ENCODE peak calls at places on chromosomes 5 and 9, in six cellular contexts. O, T, G, J, R and B are unnamed samples.
A peak's percentile ranks its signal among the peaks of the same experiment; 100 is the strongest.

GRCh38 chr5:176800024-176800423 is 10.3 kb upstream of the UNC5A start:
- DNase-seq in O (no peak), T (no peak), G (no peak), J (no peak), R (no peak), B (no peak)

GRCh38 chr5:107874810-107875209 is 204.1 kb upstream of the EFNA5 start:
- DNase-seq in O (no peak), T (no peak), G (no peak), J (no peak), R (no peak), B (no peak)

GRCh38 chr9:98378206-98379193 is 123.1 kb upstream of the TBC1D2 start:
- DNase-seq in O (no peak), T (no peak), G (no peak), J (no peak), R (no peak), B (no peak)

GRCh38 chr5:141420855-141421488 is at the start of gene PCDHGA11:
- DNase-seq in O (no peak), T (peak; percentile 46), G (no peak), J (peak; percentile 37), R (no peak), B (no peak)

GRCh38 chr9:33166263-33167083 is 663 bp downstream of the B4GALT1 start:
- DNase-seq in O (peak; percentile 85), T (peak; percentile 36), G (no peak), J (no peak), R (no peak), B (peak; percentile 62)

GRCh38 chr5:178330791-178331404 is 98.3 kb upstream of the PHYKPL start:
- DNase-seq in O (no peak), T (no peak), G (no peak), J (no peak), R (peak; percentile 11), B (no peak)

GRCh38 chr9:126604059-126604685 is 9.6 kb upstream of the LMX1B start:
- DNase-seq in O (no peak), T (no peak), G (peak; percentile 35), J (no peak), R (no peak), B (no peak)

GRCh38 chr9:29647451-29647850 is 2074.2 kb upstream of the C9orf72 start:
- DNase-seq in O (no peak), T (no peak), G (no peak), J (no peak), R (no peak), B (no peak)

GRCh38 chr5:139660916-139661814 is 13.0 kb downstream of the CXXC5 start:
- DNase-seq in O (peak; percentile 97), T (peak; percentile 66), G (peak; percentile 83), J (no peak), R (peak; percentile 62), B (peak; percentile 72)

GRCh38 chr9:132986114-132986513 is 7.6 kb downstream of the GFI1B start:
- DNase-seq in O (no peak), T (no peak), G (no peak), J (no peak), R (no peak), B (no peak)

GRCh38 chr5:116046823-116047222 is 14.6 kb downstream of the ARL14EPL start:
- DNase-seq in O (no peak), T (no peak), G (no peak), J (no peak), R (no peak), B (no peak)

GRCh38 chr9:82957526-82958379 is 105.2 kb downstream of the RASEF start:
- DNase-seq in O (no peak), T (no peak), G (no peak), J (no peak), R (no peak), B (no peak)

GRCh38 chr9:95910023-95910706 is 34.7 kb downstream of the ERCC6L2 start:
- DNase-seq in O (no peak), T (no peak), G (no peak), J (no peak), R (no peak), B (no peak)

GRCh38 chr5:57778528-57779175 is 296.0 kb upstream of the ACTBL2 start:
- DNase-seq in O (no peak), T (no peak), G (no peak), J (no peak), R (no peak), B (no peak)

GRCh38 chr5:95780597-95780996 is 41.9 kb downstream of the GLRX start:
- DNase-seq in O (no peak), T (no peak), G (no peak), J (no peak), R (peak; percentile 16), B (no peak)

GRCh38 chr5:169650701-169651331 is 13.7 kb downstream of the DOCK2 start:
- DNase-seq in O (no peak), T (no peak), G (no peak), J (peak; percentile 76), R (no peak), B (no peak)

GRCh38 chr9:8365466-8366160 is 566.0 kb upstream of the DMAC1 start:
- DNase-seq in O (no peak), T (no peak), G (no peak), J (no peak), R (no peak), B (no peak)

GRCh38 chr5:178063277-178063676 is 50.1 kb upstream of the N4BP3 start:
- DNase-seq in O (no peak), T (no peak), G (no peak), J (no peak), R (no peak), B (no peak)

GRCh38 chr5:141969783-141970741 is 1.2 kb downstream of the RNF14 start:
- DNase-seq in O (no peak), T (peak; percentile 42), G (no peak), J (peak; percentile 57), R (no peak), B (no peak)

GRCh38 chr9:61669352-61669751 is 479.5 kb downstream of the SPATA31A7 start:
- DNase-seq in O (no peak), T (no peak), G (no peak), J (no peak), R (no peak), B (no peak)

GRCh38 chr5:158801286-158801685 is 298.4 kb downstream of the EBF1 start:
- DNase-seq in O (no peak), T (no peak), G (no peak), J (no peak), R (no peak), B (no peak)

GRCh38 chr9:110602281-110602680 is 22.7 kb upstream of the SVEP1 start:
- DNase-seq in O (no peak), T (no peak), G (no peak), J (no peak), R (no peak), B (no peak)

GRCh38 chr5:171386861-171387254 is 791 bp upstream of the NPM1 start:
- DNase-seq in O (no peak), T (no peak), G (peak; percentile 19), J (no peak), R (no peak), B (no peak)

GRCh38 chr5:72611111-72611724 is 104.0 kb upstream of the ZNF366 start:
- DNase-seq in O (peak; percentile 88), T (peak; percentile 37), G (peak; percentile 74), J (no peak), R (peak; percentile 62), B (peak; percentile 73)

GRCh38 chr5:135433626-135434426 is 13.3 kb downstream of the DCANP1 start:
- DNase-seq in O (no peak), T (no peak), G (no peak), J (no peak), R (no peak), B (no peak)

GRCh38 chr5:159850192-159850573 is 66.1 kb upstream of the ADRA1B start:
- DNase-seq in O (peak; percentile 88), T (no peak), G (peak; percentile 83), J (no peak), R (no peak), B (no peak)

GRCh38 chr9:135649508-135649907 is 10.2 kb upstream of the GLT6D1 start:
- DNase-seq in O (no peak), T (no peak), G (no peak), J (no peak), R (no peak), B (no peak)

DNA sequence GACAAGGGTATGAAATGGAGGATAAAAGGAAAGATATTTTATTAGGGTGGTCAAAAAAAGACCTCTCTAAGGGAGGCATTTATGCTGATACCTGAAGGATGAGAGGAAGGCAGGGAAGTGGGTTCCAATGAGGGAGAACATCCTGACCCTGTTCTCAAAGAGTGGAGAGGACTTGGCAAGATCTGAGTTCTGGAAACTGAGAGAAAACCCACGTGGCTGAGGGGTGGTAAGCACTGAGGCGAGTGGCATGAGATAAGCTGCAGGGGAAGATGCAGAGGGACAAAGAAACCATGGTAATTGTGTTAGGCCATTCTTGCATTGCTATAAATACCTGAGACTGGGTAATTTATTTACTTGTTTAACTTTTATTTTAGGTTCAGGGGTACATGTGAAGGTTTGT is 16.8 kb downstream of the SH3RF2 start:
- DNase-seq in O (no peak), T (no peak), G (no peak), J (no peak), R (no peak), B (no peak)
- TF ChIP-seq POLR2A in O (no peak), T (no peak), G (no peak), J (no peak), R (no peak), B (no peak)

GRCh38 chr5:4295663-4296339 is 700.2 kb downstream of the IRX1 start:
- DNase-seq in O (no peak), T (no peak), G (no peak), J (no peak), R (no peak), B (no peak)
- H3K4me1 ChIP-seq in O (no peaks in the 10 kb centered on the region), T (no peaks in the 10 kb centered on the region), G (no peaks in the 10 kb centered on the region), J (no peaks in the 10 kb centered on the region), R (no peaks in the 10 kb centered on the region), B (no peaks in the 10 kb centered on the region)

GRCh38 chr5:151904921-151905320 is 19.7 kb downstream of the GLRA1 start:
- DNase-seq in O (no peak), T (no peak), G (no peak), J (no peak), R (no peak), B (no peak)
- H3K4me3 ChIP-seq in O (no peak overlapping the region), T (no peak overlapping the region), G (no peak overlapping the region), J (no peak overlapping the region), R (no peak overlapping the region), B (no peak overlapping the region)

GRCh38 chr9:70607329-70607728 is 192.9 kb upstream of the KLF9 start:
- DNase-seq in O (no peak), T (no peak), G (no peak), J (no peak), R (peak; percentile 75), B (no peak)

GRCh38 chr9:70613024-70613768 is 198.7 kb upstream of the KLF9 start:
- DNase-seq in O (no peak), T (no peak), G (no peak), J (no peak), R (no peak), B (no peak)

GRCh38 chr9:70609542-70610286 is 195.3 kb upstream of the KLF9 start:
- DNase-seq in O (peak; percentile 89), T (no peak), G (peak; percentile 72), J (no peak), R (no peak), B (no peak)

GRCh38 chr9:70607926-70608325 is 193.5 kb upstream of the KLF9 start:
- DNase-seq in O (no peak), T (peak; percentile 34), G (no peak), J (no peak), R (no peak), B (no peak)

DNA sequence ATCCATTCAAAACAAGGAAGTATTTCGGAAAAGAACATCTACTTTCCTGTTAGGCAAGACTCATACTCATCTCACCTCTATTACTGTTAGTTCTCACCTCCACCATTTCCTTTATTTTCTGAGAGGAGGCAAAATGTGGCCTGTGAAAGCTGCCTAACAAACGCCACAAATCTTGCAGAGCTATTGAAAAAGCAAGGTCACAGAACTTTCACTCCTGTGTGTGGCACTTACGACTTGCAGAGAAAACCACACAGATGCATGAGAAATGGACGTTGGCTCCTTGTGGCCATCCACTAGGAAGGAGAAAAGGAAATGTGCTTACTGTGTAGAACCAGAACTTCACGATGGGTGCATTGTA is 195.8 kb upstream of the KLF9 start:
- DNase-seq in O (no peak), T (no peak), G (no peak), J (no peak), R (no peak), B (no peak)
- TF ChIP-seq POLR2A in O (no peak), T (no peak), G (no peak), J (no peak), R (no peak), B (no peak)